ENCODE peak calls at places on chromosomes 5 and 9, in seven cellular contexts. F is neural crest cell, Q is spleen, K is GM20000, M is lung, L is astrocyte of the spinal cord, W is body of pancreas. E is an unnamed sample.

GRCh38 chr5:69167488-69167845 is 517 bp downstream of the CCNB1 start:
- DNase-seq in K (peak), F (no peak), W (no peak), Q (no peak), M (no peak), L (peak), E (no peak)

GRCh38 chr5:88889165-88890069 is 6.4 kb upstream of the MEF2C start:
- DNase-seq in M (peak), W (peak), Q (peak), F (peak), K (peak), L (peak), E (no peak)

GRCh38 chr9:125377584-125378250 is 116.1 kb downstream of the GAPVD1 start:
- DNase-seq in W (no peak), F (no peak), K (no peak), L (no peak), Q (no peak), M (no peak), E (no peak)

GRCh38 chr9:97293207-97293721 is 14.2 kb upstream of the CCDC180 start:
- DNase-seq in L (peak), Q (peak), W (no peak), M (no peak), F (no peak), K (no peak), E (peak)

GRCh38 chr9:98372077-98372812 is 116.8 kb upstream of the TBC1D2 start:
- DNase-seq in F (no peak), M (no peak), K (no peak), W (no peak), L (no peak), Q (no peak), E (no peak)

GRCh38 chr5:160938532-160938931 is 86.5 kb upstream of the ATP10B start:
- DNase-seq in M (peak), W (peak), Q (no peak), K (no peak), F (no peak), L (no peak), E (no peak)

GRCh38 chr5:10555134-10555733 is 8.6 kb upstream of the ANKRD33B start:
- DNase-seq in L (peak), M (no peak), K (no peak), Q (no peak), W (no peak), F (no peak), E (no peak)

GRCh38 chr9:122810306-122810946 is 10.5 kb downstream of the OR1K1 start:
- DNase-seq in L (peak), Q (peak), K (peak), M (peak), W (peak), F (peak), E (peak)

GRCh38 chr9:120916573-120916972 is 10.0 kb downstream of the TRAF1 start:
- DNase-seq in L (peak), F (no peak), W (peak), K (no peak), M (no peak), Q (no peak), E (peak)

GRCh38 chr5:11905209-11905608 is 963 bp upstream of the CTNND2 start:
- DNase-seq in Q (no peak), W (peak), F (no peak), M (no peak), K (no peak), L (no peak), E (no peak)

GRCh38 chr5:98927988-98928801 is 612 bp downstream of the CHD1 start:
- DNase-seq in K (peak), F (peak), W (peak), L (peak), M (peak), Q (no peak), E (peak)

GRCh38 chr5:98929982-98930355 is 1.2 kb upstream of the CHD1 start:
- DNase-seq in F (no peak), W (peak), L (no peak), Q (no peak), K (no peak), M (no peak), E (no peak)

GRCh38 chr5:98930972-98931762 is 2.4 kb upstream of the CHD1 start:
- DNase-seq in L (no peak), F (no peak), K (no peak), M (no peak), W (no peak), Q (no peak), E (no peak)

GRCh38 chr5:98928802-98929122 is at the start of gene CHD1:
- DNase-seq in M (peak), F (peak), W (peak), L (peak), Q (peak), K (peak), E (peak)

GRCh38 chr5:98929123-98929981 is 545 bp upstream of the CHD1 start:
- DNase-seq in K (peak), W (peak), L (peak), F (peak), Q (peak), M (peak), E (peak)
- TF ChIP-seq CTCF in K (no peak), W (no peak), L (no peak), F (no peak), Q (no peak), M (no peak), E (no peak)

GRCh38 chr5:180208435-180209081 is 453 bp downstream of the RASGEF1C start:
- DNase-seq in W (peak), M (no peak), L (no peak), K (no peak), F (peak), Q (peak), E (no peak)

GRCh38 chr5:180210961-180211760 is 2.1 kb upstream of the RASGEF1C start:
- DNase-seq in Q (peak), K (no peak), W (no peak), M (no peak), F (no peak), L (no peak), E (no peak)

GRCh38 chr5:180208038-180208434 is 975 bp downstream of the RASGEF1C start:
- DNase-seq in W (no peak), L (no peak), M (no peak), F (no peak), K (no peak), Q (no peak), E (no peak)

GRCh38 chr5:180207593-180207992 is 1.4 kb downstream of the RASGEF1C start:
- DNase-seq in F (no peak), W (no peak), L (no peak), M (no peak), Q (peak), K (no peak), E (no peak)

GRCh38 chr5:180209137-180209581 is at the start of gene RASGEF1C:
- DNase-seq in Q (peak), F (peak), L (peak), K (peak), W (peak), M (peak), E (no peak)
- TF ChIP-seq CTCF in Q (peak), F (peak), L (peak), K (peak), W (peak), M (peak), E (peak)

DNA sequence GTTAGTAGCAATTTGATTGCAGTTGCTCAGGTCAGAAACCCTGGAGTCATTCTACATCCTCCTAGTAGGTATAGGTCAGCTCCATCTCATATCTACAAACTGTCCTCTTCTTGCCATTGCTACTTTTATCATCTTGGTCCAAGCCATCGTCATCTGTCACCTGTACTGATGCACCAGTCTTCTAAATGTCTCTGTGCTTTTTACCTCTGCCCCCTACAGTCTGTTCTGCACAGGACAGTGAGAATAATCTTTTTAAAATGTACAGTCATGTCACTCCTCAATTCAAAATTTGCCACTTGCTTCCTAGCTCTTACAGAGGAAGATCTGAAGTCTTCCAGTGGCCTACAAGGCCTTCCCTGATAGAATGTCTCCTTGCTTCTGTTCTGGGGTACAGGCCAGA is 6.8 kb downstream of the NNT start:
- DNase-seq in W (no peak), Q (no peak), M (no peak), K (no peak), F (no peak), L (no peak), E (no peak)
- TF ChIP-seq CTCF in W (no peak), Q (no peak), M (no peak), K (no peak), F (peak), L (peak), E (peak)

GRCh38 chr9:101119206-101119819 is 90.8 kb downstream of the PLPPR1 start:
- DNase-seq in Q (no peak), K (peak), M (peak), F (peak), L (no peak), W (peak), E (no peak)
- TF ChIP-seq CTCF in Q (no peak), K (peak), M (peak), F (peak), L (peak), W (peak), E (peak)

GRCh38 chr5:6581559-6582426 is 51.1 kb downstream of the NSUN2 start:
- DNase-seq in F (no peak), W (no peak), M (no peak), Q (no peak), L (no peak), K (no peak), E (no peak)

GRCh38 chr5:6582507-6583048 is 50.3 kb downstream of the NSUN2 start:
- DNase-seq in F (no peak), L (no peak), M (peak), Q (no peak), K (no peak), W (no peak), E (no peak)

GRCh38 chr5:6584101-6584645 is 48.7 kb downstream of the NSUN2 start:
- DNase-seq in K (no peak), M (peak), L (no peak), F (no peak), W (no peak), Q (no peak), E (no peak)

GRCh38 chr5:6584727-6585126 is 48.1 kb downstream of the NSUN2 start:
- DNase-seq in Q (no peak), M (peak), L (no peak), F (no peak), W (no peak), K (no peak), E (no peak)

GRCh38 chr5:6583049-6583880 is 49.6 kb downstream of the NSUN2 start:
- DNase-seq in W (no peak), M (peak), K (peak), F (peak), Q (no peak), L (no peak), E (no peak)
- TF ChIP-seq CTCF in W (peak), M (no peak), K (no peak), F (peak), Q (no peak), L (peak), E (peak)

DNA sequence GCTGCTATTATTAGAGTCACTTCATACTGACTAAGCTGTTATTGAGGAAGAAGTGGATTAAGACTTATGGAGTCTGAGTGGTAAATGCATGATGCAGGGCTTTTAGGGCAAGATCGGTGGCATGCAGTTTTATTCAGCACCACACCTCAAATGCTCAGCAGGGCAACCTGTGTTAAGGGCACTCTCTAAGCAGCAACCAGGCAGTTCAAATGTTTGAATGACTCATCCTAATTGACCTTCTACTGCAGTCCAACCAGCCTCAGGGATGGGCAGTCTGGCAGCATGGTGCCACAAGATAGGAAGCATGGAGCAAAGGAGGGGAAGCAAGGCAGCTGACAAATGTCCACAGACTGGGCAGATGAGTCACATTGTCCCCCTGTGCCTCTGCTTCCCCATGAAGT is 80.2 kb upstream of the MIER3 start:
- DNase-seq in Q (no peak), K (no peak), F (no peak), M (no peak), L (no peak), W (no peak), E (no peak)
- TF ChIP-seq CTCF in Q (no peak), K (no peak), F (no peak), M (no peak), L (no peak), W (no peak), E (no peak)

GRCh38 chr9:129383415-129384088 is 205.5 kb upstream of the IER5L start:
- DNase-seq in M (peak), Q (peak), F (no peak), L (peak), W (peak), K (peak), E (peak)
- TF ChIP-seq CTCF in M (no peak), Q (no peak), F (no peak), L (no peak), W (no peak), K (no peak), E (no peak)

DNA sequence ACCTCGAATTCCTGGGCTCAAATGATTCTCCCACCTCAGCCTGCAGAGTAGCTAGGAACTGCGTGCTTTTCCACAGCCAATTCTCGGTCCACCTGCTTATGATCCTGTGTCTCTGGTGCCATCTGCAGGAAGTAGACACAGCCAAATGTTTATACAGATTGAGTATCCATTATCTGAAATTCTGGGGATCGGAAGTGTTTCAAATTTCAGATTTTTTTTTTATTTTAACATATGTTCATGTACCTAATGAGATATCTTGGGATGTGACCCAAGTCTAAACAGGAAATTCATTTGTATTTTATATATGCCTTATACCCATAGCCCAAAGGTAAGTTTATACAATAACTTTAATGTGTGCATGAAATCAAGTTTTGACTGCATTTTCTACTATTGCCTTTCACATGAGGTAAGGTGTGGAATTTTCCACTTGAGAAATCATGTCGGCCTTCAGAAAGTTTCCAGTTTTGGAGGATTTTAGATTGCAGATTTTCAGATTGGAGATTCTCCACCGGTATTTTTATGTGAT is 89.5 kb downstream of the ESM1 start:
- DNase-seq in W (peak), Q (no peak), F (no peak), K (no peak), M (no peak), L (peak), E (no peak)
- TF ChIP-seq CTCF in W (peak), Q (no peak), F (peak), K (no peak), M (no peak), L (peak), E (peak)